ENCODE peak calls at places on chromosomes 12 and 14, in six cellular contexts. U is heart left ventricle, M is ovary, A is sigmoid colon, S is esophagus squamous epithelium, J is transverse colon. T is an unnamed sample.

GRCh38 chr12:53252349-53252916 is 15.7 kb upstream of the ESPL1 start:
- DNase-seq in U (no peak), M (peak), A (peak), S (no peak), J (peak), T (no peak)

GRCh38 chr14:68306265-68306933 is 486.5 kb downstream of the ZFP36L1 start:
- DNase-seq in U (no peak), M (no peak), A (no peak), S (no peak), J (no peak), T (no peak)

GRCh38 chr12:100733817-100734593 is 60.6 kb upstream of the ANO4 start:
- DNase-seq in U (no peak), M (no peak), A (no peak), S (no peak), J (no peak), T (no peak)

GRCh38 chr12:91958816-91959215 is 186.8 kb downstream of the BTG1 start:
- DNase-seq in U (no peak), M (no peak), A (no peak), S (no peak), J (no peak), T (no peak)

GRCh38 chr14:91866061-91866460 is 1.3 kb downstream of the TC2N start:
- DNase-seq in U (no peak), M (no peak), A (no peak), S (no peak), J (no peak), T (no peak)

GRCh38 chr14:25069889-25070288 is 19.9 kb upstream of the STXBP6 start:
- DNase-seq in U (no peak), M (no peak), A (no peak), S (no peak), J (no peak), T (no peak)

GRCh38 chr12:30417697-30418231 is 277.9 kb downstream of the IPO8 start:
- DNase-seq in U (peak), M (no peak), A (no peak), S (no peak), J (peak), T (no peak)

GRCh38 chr12:21882635-21883034 is 58.6 kb downstream of the ABCC9 start:
- DNase-seq in U (no peak), M (no peak), A (no peak), S (no peak), J (no peak), T (no peak)

GRCh38 chr12:17235996-17236395 is 630.0 kb upstream of the LMO3 start:
- DNase-seq in U (peak), M (no peak), A (no peak), S (no peak), J (no peak), T (no peak)

GRCh38 chr12:122088181-122088810 is 9.7 kb downstream of the MLXIP start:
- DNase-seq in U (no peak), M (no peak), A (no peak), S (no peak), J (no peak), T (no peak)

GRCh38 chr12:28872654-28873268 is 276.3 kb upstream of the FAR2 start:
- DNase-seq in U (peak), M (no peak), A (no peak), S (no peak), J (peak), T (peak)

GRCh38 chr12:103901518-103902173 is 28.6 kb upstream of the HSP90B1 start:
- DNase-seq in U (no peak), M (no peak), A (no peak), S (no peak), J (peak), T (no peak)

GRCh38 chr12:54051916-54052744 is 1.5 kb upstream of the HOXC4 start:
- DNase-seq in U (no peak), M (peak), A (no peak), S (no peak), J (no peak), T (no peak)

GRCh38 chr14:102086972-102087761 is at the start of gene HSP90AA1:
- DNase-seq in U (peak), M (peak), A (peak), S (peak), J (peak), T (peak)

GRCh38 chr14:102086346-102086971 is 385 bp downstream of the HSP90AA1 start:
- DNase-seq in U (peak), M (peak), A (peak), S (no peak), J (peak), T (peak)

GRCh38 chr14:102087762-102088011 is 843 bp upstream of the HSP90AA1 start:
- DNase-seq in U (no peak), M (no peak), A (no peak), S (no peak), J (no peak), T (no peak)

GRCh38 chr14:102089621-102090343 is 2.9 kb upstream of the HSP90AA1 start:
- DNase-seq in U (no peak), M (no peak), A (no peak), S (no peak), J (no peak), T (no peak)

GRCh38 chr14:102088012-102088792 is 1.4 kb upstream of the HSP90AA1 start:
- DNase-seq in U (peak), M (peak), A (peak), S (no peak), J (peak), T (peak)
- TF ChIP-seq POLR2A in U (no peak), M (no peak), A (no peak), S (no peak), J (no peak), T (no peak)

DNA sequence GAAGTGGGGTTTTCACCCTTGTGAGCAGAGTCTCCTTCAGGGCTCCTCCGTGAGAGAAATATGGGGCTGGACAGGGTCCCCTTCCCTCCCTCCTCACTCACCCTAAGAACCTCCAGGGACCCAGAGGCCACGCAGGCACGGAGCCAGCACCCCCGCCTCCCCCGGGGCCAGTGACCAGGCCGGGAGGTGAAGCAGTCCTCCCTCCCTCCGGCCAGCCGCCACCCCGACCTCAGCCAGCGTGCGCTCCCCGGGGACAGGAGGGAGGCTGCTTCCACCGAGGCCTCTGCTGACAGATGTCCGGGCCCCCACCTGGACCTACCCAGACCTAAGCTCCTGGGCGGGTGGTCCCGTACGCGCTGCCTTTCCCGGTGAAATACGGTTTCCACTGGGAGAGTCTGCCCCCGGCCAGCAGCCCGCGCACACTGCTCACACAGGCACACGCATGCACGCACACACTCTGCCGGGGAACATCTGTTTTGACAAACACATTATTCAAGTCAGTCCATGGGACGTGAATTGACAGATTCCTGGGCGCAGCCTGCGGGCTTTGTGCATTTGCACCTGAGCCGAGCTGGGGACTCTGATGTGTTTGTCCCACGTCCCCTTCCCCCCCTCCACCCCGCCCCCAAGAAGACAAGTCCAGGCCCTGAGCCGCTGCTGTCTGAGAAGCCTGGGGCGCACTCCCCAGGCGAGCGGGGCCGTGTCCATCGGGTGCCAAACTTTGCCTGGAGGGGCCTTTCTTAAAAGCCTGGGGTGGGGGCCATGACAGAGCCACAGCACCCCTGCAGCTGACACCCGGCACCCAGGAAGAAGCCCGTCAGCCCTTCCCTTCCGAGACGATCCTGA is 726 bp downstream of the RIMBP2 start:
- DNase-seq in U (no peak), M (peak), A (peak), S (no peak), J (no peak), T (peak)
- H3K4me3 ChIP-seq in U (peak), M (peak), A (peak), S (peak), J (peak), T (peak)

GRCh38 chr14:64233791-64234190 is 60.4 kb downstream of the ESR2 start:
- DNase-seq in U (no peak), M (no peak), A (no peak), S (no peak), J (no peak), T (no peak)

GRCh38 chr14:64235652-64236640 is 58.2 kb downstream of the ESR2 start:
- DNase-seq in U (no peak), M (no peak), A (no peak), S (no peak), J (peak), T (no peak)

GRCh38 chr14:64232095-64232830 is 61.9 kb downstream of the ESR2 start:
- DNase-seq in U (peak), M (no peak), A (no peak), S (no peak), J (no peak), T (no peak)

GRCh38 chr14:64234877-64235651 is 59.1 kb downstream of the ESR2 start:
- DNase-seq in U (no peak), M (peak), A (no peak), S (no peak), J (peak), T (no peak)

GRCh38 chr14:64232944-64233343 is 61.2 kb downstream of the ESR2 start:
- DNase-seq in U (no peak), M (no peak), A (no peak), S (no peak), J (no peak), T (no peak)
- H3K27ac ChIP-seq in U (peak), M (no peak), A (no peak), S (no peak), J (no peak), T (no peak)

GRCh38 chr12:63844391-63845341 is at the start of gene SRGAP1:
- DNase-seq in U (peak), M (peak), A (peak), S (no peak), J (peak), T (peak)

GRCh38 chr12:63846249-63846967 is 1.9 kb downstream of the SRGAP1 start:
- DNase-seq in U (no peak), M (no peak), A (no peak), S (no peak), J (no peak), T (no peak)

GRCh38 chr12:63841611-63842010 is 2.9 kb upstream of the SRGAP1 start:
- DNase-seq in U (no peak), M (no peak), A (no peak), S (no peak), J (no peak), T (no peak)

GRCh38 chr12:63845726-63846125 is 1.2 kb downstream of the SRGAP1 start:
- DNase-seq in U (no peak), M (no peak), A (no peak), S (no peak), J (peak), T (no peak)

GRCh38 chr12:63843613-63844390 is 698 bp upstream of the SRGAP1 start:
- DNase-seq in U (peak), M (peak), A (peak), S (peak), J (peak), T (peak)
- TF ChIP-seq POLR2A in U (no peak), M (peak), A (no peak), S (no peak), J (peak), T (no peak)

GRCh38 chr14:75306917-75307699 is 28.5 kb downstream of the FOS start:
- DNase-seq in U (no peak), M (no peak), A (no peak), S (no peak), J (no peak), T (peak)

GRCh38 chr14:75315143-75315542 is 36.5 kb downstream of the FOS start:
- DNase-seq in U (no peak), M (no peak), A (peak), S (no peak), J (peak), T (peak)

GRCh38 chr14:75307700-75308379 is 29.2 kb downstream of the FOS start:
- DNase-seq in U (peak), M (peak), A (peak), S (no peak), J (peak), T (peak)

GRCh38 chr14:75310295-75311059 is 31.8 kb downstream of the FOS start:
- DNase-seq in U (peak), M (peak), A (peak), S (no peak), J (peak), T (peak)
- H3K4me3 ChIP-seq in U (peak), M (peak), A (no peak), S (no peak), J (no peak), T (no peak)

GRCh38 chr12:67331828-67332227 is 62.7 kb downstream of the CAND1 start:
- DNase-seq in U (no peak), M (no peak), A (no peak), S (no peak), J (no peak), T (no peak)
- H3K27ac ChIP-seq in U (no peak), M (no peak), A (no peak), S (no peak), J (no peak), T (no peak)

DNA sequence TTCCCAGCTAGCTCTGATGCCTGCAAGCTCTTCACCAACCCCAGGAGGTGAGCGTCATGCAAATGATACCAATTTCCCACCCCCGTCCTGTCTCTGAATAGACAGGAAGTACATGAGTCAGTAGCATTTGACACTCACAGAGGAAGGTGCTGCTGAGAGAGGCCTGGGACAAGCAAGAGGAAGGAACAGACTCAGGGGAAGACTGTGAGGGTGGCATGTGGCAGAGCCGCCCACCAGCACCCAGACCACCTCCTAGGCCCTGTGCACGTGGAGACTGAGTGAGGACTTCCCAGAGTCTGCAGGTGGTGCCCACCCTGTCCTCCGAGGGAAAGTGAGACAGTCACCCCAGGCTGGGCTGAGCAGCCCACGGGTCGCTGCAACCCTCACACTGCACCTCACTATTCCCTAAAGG is 199.5 kb upstream of the SFSWAP start:
- DNase-seq in U (no peak), M (no peak), A (no peak), S (no peak), J (peak), T (no peak)
- TF ChIP-seq POLR2A in U (no peak), M (no peak), A (no peak), S (no peak), J (no peak), T (no peak)

DNA sequence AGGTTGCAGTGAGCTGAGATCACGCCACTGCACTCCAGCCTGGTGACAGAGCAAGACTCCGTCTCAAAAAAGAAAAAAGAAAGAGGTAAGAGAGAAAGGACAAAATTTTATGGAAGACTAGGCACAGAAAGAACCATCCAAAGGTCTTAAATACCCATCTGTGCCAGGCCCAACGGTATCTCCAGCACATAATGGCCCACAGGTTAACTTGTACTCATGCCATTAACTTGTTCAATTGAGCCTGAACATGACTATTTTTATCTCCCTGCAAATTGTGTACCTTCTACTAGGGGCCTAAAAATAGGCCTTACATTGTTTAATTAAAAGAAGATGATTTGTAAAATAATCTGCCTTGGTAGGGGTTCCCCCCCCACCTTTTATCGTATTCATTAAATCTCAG is 80.2 kb downstream of the RIC8B start:
- DNase-seq in U (no peak), M (no peak), A (no peak), S (no peak), J (no peak), T (no peak)
- H3K4me3 ChIP-seq in U (no peak), M (no peak), A (no peak), S (no peak), J (no peak), T (no peak)

GRCh38 chr12:6073426-6073825 is 51.0 kb downstream of the VWF start:
- DNase-seq in U (no peak), M (no peak), A (no peak), S (no peak), J (no peak), T (no peak)
- H3K27ac ChIP-seq in U (peak), M (no peak), A (no peak), S (peak), J (no peak), T (no peak)

GRCh38 chr12:5232291-5232690 is 188.6 kb downstream of the KCNA5 start:
- DNase-seq in U (no peak), M (no peak), A (no peak), S (no peak), J (no peak), T (no peak)
- TF ChIP-seq POLR2A in U (no peak), M (no peak), A (no peak), S (no peak), J (no peak), T (no peak)